ENCODE peak calls at places on chromosomes 13 and 19, in ten cellular contexts. I is K562, L is transverse colon, G is tibial nerve, V is adrenal gland, M is endothelial cell of umbilical vein, D is thyroid gland, H is stomach, E is spleen, X is prostate gland. K is an unnamed sample.

GRCh38 chr13:42047561-42048322 is 706 bp upstream of the DGKH start:
- DNase-seq in E (peak; percentile 80), M (peak; percentile 63), H (peak; percentile 57), L (peak; percentile 76), D (peak; percentile 50), X (peak; percentile 40), G (no peak), I (peak; percentile 47), V (peak; percentile 35), K (peak; percentile 37)

GRCh38 chr13:69948016-69948415 is 159.6 kb upstream of the ATXN8OS start:
- DNase-seq in M (peak; percentile 78), L (no peak), G (no peak), I (no peak), H (no peak), E (no peak), D (no peak), X (no peak), V (no peak), K (no peak)

GRCh38 chr19:11140896-11141295 is 14.7 kb downstream of the SPC24 start:
- DNase-seq in G (no peak), V (no peak), H (no peak), I (no peak), E (no peak), D (no peak), L (no peak), M (no peak), X (no peak), K (no peak)

GRCh38 chr13:80955487-80955886 is 614.6 kb upstream of the SPRY2 start:
- DNase-seq in V (no peak), X (no peak), D (no peak), M (peak; percentile 82), G (no peak), E (no peak), I (no peak), L (no peak), H (no peak), K (no peak)

GRCh38 chr13:98506343-98507059 is 70.4 kb downstream of the STK24 start:
- DNase-seq in D (no peak), L (no peak), E (no peak), M (no peak), G (no peak), I (no peak), V (no peak), H (no peak), X (no peak), K (no peak)

GRCh38 chr13:31440132-31440531 is 240.4 kb downstream of the B3GLCT start:
- DNase-seq in V (no peak), I (no peak), D (no peak), X (no peak), G (no peak), M (no peak), E (no peak), H (no peak), L (no peak), K (no peak)

GRCh38 chr13:42656136-42656535 is 82.2 kb downstream of the TNFSF11 start:
- DNase-seq in G (no peak), E (no peak), M (no peak), I (no peak), V (no peak), X (no peak), H (no peak), D (no peak), L (no peak), K (no peak)

GRCh38 chr19:15025237-15025636 is 24.0 kb upstream of the CASP14 start:
- DNase-seq in M (no peak), L (no peak), G (no peak), E (no peak), H (no peak), X (no peak), V (peak; percentile 27), D (no peak), I (peak; percentile 16), K (peak; percentile 50)

GRCh38 chr19:38068851-38069250 is 155.2 kb downstream of the DPF1 start:
- DNase-seq in X (no peak), M (no peak), L (no peak), H (no peak), D (no peak), G (no peak), I (no peak), E (no peak), V (no peak), K (no peak)

GRCh38 chr19:34269968-34270621 is 15.7 kb downstream of the GARRE1 start:
- DNase-seq in X (no peak), H (peak; percentile 40), D (peak; percentile 45), G (no peak), V (peak; percentile 60), I (no peak), M (peak; percentile 99), L (peak; percentile 51), E (peak; percentile 91), K (peak; percentile 53)
- TF ChIP-seq POLR2A in X (no peak), H (no peak), D (no peak), G (no peak), V (no peak), I (no peak), M (no peak), L (peak; percentile 23), E (peak; percentile 43), K (no peak)

DNA sequence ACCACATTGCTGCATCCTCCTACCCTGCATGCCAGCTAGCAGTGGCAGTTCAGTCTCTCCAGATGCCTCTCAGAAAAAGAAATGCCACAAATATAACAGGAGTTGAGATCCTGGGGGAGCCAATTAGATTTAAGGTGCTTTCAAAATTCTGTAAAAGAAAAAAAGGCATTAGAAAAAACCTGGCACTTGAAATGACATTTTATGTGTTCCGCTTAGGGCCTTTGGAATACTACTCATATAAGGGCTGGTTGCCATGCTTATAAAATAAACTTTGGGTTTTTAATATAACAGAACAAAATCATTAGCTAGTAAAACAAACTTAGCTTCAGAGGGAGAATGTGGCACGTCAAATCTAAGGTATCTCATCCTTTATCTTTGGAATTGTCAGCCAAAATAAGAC is 104.1 kb downstream of the ENOX1 start:
- DNase-seq in G (no peak), I (no peak), H (no peak), D (no peak), M (no peak), X (no peak), L (no peak), E (no peak), V (no peak), K (no peak)
- TF ChIP-seq POLR2A in G (no peak), I (no peak), H (no peak), D (no peak), M (no peak), X (no peak), L (no peak), E (no peak), V (no peak), K (no peak)

GRCh38 chr19:44990966-44991365 is 10.3 kb upstream of the RELB start:
- DNase-seq in M (no peak), D (no peak), V (no peak), G (no peak), E (no peak), H (no peak), X (no peak), I (no peak), L (no peak), K (no peak)
- TF ChIP-seq POLR2A in M (no peak), D (no peak), V (no peak), G (no peak), E (no peak), H (no peak), X (no peak), I (no peak), L (no peak), K (no peak)

GRCh38 chr19:3785938-3786824 is at the start of gene MATK:
- DNase-seq in I (peak; percentile 76), X (no peak), D (no peak), H (no peak), V (no peak), E (peak; percentile 79), L (no peak), G (no peak), M (no peak), K (no peak)
- TF ChIP-seq POLR2A in I (peak; percentile 1), X (no peak), D (no peak), H (no peak), V (no peak), E (no peak), L (no peak), G (no peak), M (no peak), K (no peak)

DNA sequence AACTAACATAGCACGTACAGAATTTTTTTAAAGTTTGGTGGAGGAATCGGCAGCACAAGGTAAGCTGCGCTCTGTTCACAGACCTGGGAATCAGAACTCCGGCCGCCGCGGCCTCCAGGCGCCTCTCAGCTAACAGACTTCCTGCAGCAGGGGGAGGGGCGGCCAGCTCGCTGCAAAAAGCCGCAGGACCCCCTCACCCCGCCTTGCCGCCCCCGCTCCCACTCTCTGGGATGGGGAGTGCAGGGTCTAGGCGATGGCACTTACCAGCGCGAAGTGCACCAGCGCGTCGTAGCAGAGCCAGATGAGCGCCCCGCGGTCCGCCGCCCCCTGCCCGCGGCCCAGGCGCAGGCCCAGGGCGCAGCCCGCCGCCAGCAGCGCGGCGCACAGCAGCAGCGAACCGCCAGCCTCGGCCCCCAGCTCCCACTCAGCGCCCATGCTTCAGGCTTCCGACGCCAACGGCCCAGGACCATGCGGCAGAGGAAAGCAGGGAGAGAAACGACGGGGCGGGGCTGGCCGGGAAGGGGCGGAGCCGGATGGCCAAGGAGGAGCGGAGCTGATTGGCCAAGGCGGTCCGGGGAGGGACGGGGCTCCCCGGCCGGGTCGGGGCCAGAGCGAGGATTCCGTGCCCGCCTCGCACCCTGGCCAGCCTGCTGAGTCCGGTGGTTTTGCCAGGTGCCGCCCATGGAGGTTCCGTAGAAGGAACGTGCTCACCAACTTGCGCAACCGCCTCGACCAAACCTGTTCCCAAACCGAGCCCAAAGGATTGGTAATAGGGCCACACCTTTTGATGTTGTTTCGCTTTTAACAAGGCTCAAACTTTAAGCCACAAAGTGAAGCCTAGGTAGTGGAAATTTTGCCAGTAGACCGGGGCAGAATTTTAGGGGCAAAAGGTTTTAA is at the start of gene EBPL:
- DNase-seq in H (peak; percentile 95), I (peak; percentile 93), D (peak; percentile 95), V (peak; percentile 95), E (peak; percentile 98), M (peak; percentile 92), X (peak; percentile 94), G (peak; percentile 87), L (peak; percentile 96), K (peak; percentile 83)
- TF ChIP-seq POLR2A in H (no peak), I (peak; percentile 76), D (no peak), V (no peak), E (no peak), M (peak; percentile 84), X (peak; percentile 36), G (peak; percentile 67), L (peak; percentile 62), K (peak; percentile 69)

DNA sequence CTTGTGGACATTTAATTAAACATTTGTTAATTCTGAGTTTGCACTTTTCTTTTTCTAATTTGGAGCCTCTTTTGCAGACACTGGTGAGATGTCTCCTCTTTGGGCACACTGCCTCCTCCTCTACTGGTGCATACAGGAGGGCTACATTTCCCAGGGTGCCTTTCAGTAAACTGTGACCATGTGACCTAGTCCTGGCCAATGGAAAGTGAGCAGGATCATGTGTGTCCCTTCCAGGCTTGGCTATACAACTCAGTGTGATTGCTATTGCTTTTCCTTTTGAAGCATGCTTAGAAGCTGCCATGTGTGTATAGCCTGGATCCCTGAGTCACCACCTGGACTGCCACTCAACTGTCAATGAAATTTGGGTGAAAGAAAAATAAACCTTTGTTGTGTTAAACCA is 4.5 kb downstream of the IZUMO2 start:
- DNase-seq in M (no peak), E (no peak), H (no peak), L (no peak), D (no peak), X (no peak), V (no peak), G (no peak), I (peak; percentile 18), K (no peak)
- TF ChIP-seq POLR2A in M (no peak), E (no peak), H (no peak), L (no peak), D (no peak), X (no peak), V (no peak), G (no peak), I (no peak), K (no peak)

K was measured in H54.